ENCODE peak calls at places on chromosomes 12 and 14, in eight cellular contexts. Z is GM23248, Q is mammary epithelial cell, K is aorta, U is spleen, L is PC-3, X is DND-41, T is trophoblast cell. R is an unnamed sample.

GRCh38 chr12:32031109-32031508 is 71.9 kb downstream of the RESF1 start:
- DNase-seq in Z (no peak), Q (no peak), K (no peak), U (no peak), L (no peak), X (peak; percentile 9), T (no peak), R (no peak)

GRCh38 chr12:131309700-131310099 is 356.0 kb downstream of the ADGRD1 start:
- DNase-seq in Z (no peak), Q (no peak), K (peak; percentile 51), U (peak; percentile 40), L (no peak), X (no peak), T (no peak), R (no peak)

GRCh38 chr14:72613196-72613974 is 280.5 kb downstream of the DPF3 start:
- DNase-seq in Z (peak; percentile 22), Q (no peak), K (peak; percentile 83), U (peak; percentile 86), L (peak; percentile 37), X (peak; percentile 2), T (no peak), R (peak; percentile 50)

GRCh38 chr12:70305794-70306193 is 60.3 kb upstream of the KCNMB4 start:
- DNase-seq in Z (peak; percentile 25), Q (no peak), K (no peak), U (no peak), L (no peak), X (no peak), T (no peak), R (no peak)

GRCh38 chr14:91879196-91879595 is 11.9 kb upstream of the TC2N start:
- DNase-seq in Z (no peak), Q (peak; percentile 75), K (peak; percentile 62), U (no peak), L (no peak), X (no peak), T (no peak), R (no peak)

GRCh38 chr12:55467836-55468235 is 2.1 kb downstream of the OR6C70 start:
- DNase-seq in Z (no peak), Q (no peak), K (no peak), U (no peak), L (no peak), X (no peak), T (no peak), R (no peak)

GRCh38 chr14:50210074-50210473 is 21.3 kb downstream of the SOS2 start:
- DNase-seq in Z (no peak), Q (no peak), K (no peak), U (no peak), L (no peak), X (no peak), T (no peak), R (no peak)

GRCh38 chr12:132502149-132502881 is 12.4 kb downstream of the FBRSL1 start:
- DNase-seq in Z (no peak), Q (no peak), K (no peak), U (no peak), L (no peak), X (no peak), T (no peak), R (no peak)

GRCh38 chr12:131287938-131288797 is 334.5 kb downstream of the ADGRD1 start:
- DNase-seq in Z (no peak), Q (no peak), K (peak; percentile 31), U (peak; percentile 69), L (no peak), X (no peak), T (no peak), R (peak; percentile 3)

GRCh38 chr14:58808828-58809227 is 171.1 kb downstream of the DACT1 start:
- DNase-seq in Z (peak; percentile 25), Q (no peak), K (no peak), U (no peak), L (peak; percentile 87), X (no peak), T (no peak), R (no peak)

GRCh38 chr12:8077207-8077606 is 4.9 kb upstream of the NECAP1 start:
- DNase-seq in Z (peak; percentile 74), Q (peak; percentile 78), K (no peak), U (no peak), L (peak; percentile 65), X (no peak), T (no peak), R (no peak)

GRCh38 chr14:57889245-57889644 is 23.4 kb upstream of the SLC35F4 start:
- DNase-seq in Z (peak; percentile 63), Q (peak; percentile 50), K (peak; percentile 86), U (no peak), L (peak; percentile 94), X (no peak), T (no peak), R (peak; percentile 14)

GRCh38 chr12:106642991-106643390 is 60.2 kb downstream of the RFX4 start:
- DNase-seq in Z (peak; percentile 5), Q (no peak), K (no peak), U (no peak), L (peak; percentile 30), X (no peak), T (no peak), R (no peak)

GRCh38 chr12:3490848-3491382 is at the start of gene PRMT8:
- DNase-seq in Z (peak; percentile 36), Q (peak; percentile 54), K (peak; percentile 69), U (no peak), L (no peak), X (no peak), T (no peak), R (no peak)

GRCh38 chr14:95097385-95097784 is 59.9 kb downstream of the DICER1 start:
- DNase-seq in Z (peak; percentile 37), Q (no peak), K (no peak), U (no peak), L (no peak), X (no peak), T (no peak), R (no peak)

GRCh38 chr12:14289596-14289995 is 75.9 kb upstream of the ATF7IP start:
- DNase-seq in Z (no peak), Q (peak; percentile 8), K (no peak), U (no peak), L (no peak), X (no peak), T (peak; percentile 39), R (no peak)

GRCh38 chr12:14290951-14291350 is 74.5 kb upstream of the ATF7IP start:
- DNase-seq in Z (no peak), Q (no peak), K (no peak), U (no peak), L (no peak), X (no peak), T (no peak), R (no peak)
- H3K4me1 ChIP-seq in Z (no peaks in the 10 kb centered on the region), Q (no peaks in the 10 kb centered on the region), K (no peaks in the 10 kb centered on the region), U (peaks cover 12% of the 10 kb centered on the region), L (no peaks in the 10 kb centered on the region), X (no peaks in the 10 kb centered on the region), T (no peaks in the 10 kb centered on the region), R (no peaks in the 10 kb centered on the region)

DNA sequence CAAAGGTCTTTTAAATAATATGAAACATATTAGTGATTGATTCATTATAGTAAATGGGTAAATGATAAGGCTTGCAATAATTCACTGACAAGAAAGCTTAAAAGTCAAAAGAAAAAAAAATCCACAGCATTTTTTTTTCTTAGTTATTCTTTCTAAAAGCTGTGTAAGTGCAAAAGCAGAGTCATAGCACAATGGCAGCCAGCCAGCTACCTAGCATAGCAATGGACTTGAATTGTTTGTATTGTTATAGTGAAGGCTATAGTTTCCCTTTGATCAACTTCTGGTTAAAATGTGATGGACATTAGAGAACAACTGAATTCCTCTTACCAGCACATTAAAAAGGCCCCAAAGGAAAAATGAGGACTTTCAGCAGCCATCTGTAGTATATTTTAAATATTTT is 232.1 kb downstream of the NAV3 start:
- DNase-seq in Z (peak; percentile 85), Q (peak; percentile 56), K (no peak), U (no peak), L (peak; percentile 40), X (no peak), T (no peak), R (no peak)
- H3K4me1 ChIP-seq in Z (peaks cover 28% of the 10 kb centered on the region), Q (peaks cover 8% of the 10 kb centered on the region), K (no peaks in the 10 kb centered on the region), U (no peaks in the 10 kb centered on the region), L (peaks cover 4% of the 10 kb centered on the region), X (no peaks in the 10 kb centered on the region), T (no peaks in the 10 kb centered on the region), R (no peaks in the 10 kb centered on the region)

DNA sequence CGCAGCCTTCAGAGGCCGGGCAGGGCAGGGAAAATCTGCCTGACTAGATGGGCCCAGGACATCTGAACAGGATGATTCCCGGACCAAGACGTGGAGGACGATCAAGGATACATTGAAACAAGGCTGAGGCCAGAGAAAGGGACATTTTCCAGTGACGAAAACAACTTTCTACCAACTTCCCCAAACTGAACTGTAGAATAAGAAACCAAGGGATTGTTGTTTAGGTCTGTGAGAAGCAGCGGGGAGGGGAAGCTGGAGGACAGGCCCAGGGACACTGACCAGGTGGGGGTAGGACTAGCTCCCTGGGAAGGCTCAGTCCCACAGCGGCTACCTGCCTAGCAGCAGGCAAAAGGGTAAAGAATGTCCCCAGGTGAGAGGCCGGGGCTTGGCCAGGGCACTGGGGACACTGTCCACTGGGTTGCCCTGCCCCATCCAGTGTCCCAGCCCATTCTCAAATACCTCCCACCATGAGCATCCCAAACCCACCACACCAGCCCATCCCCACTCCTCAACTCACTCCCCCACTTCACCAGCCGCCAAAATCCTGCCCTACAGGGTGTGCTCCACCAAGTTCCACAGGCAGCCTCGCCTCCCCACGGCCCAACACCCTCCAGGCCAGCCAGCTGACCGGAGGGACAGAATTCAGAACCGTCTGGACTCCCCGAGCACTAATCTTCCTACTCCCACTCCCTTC is 984 bp downstream of the TNFRSF1A start:
- DNase-seq in Z (peak; percentile 37), Q (peak; percentile 16), K (no peak), U (peak; percentile 85), L (no peak), X (no peak), T (no peak), R (no peak)
- H3K4me1 ChIP-seq in Z (peaks cover 48% of the 10 kb centered on the region), Q (peaks cover 60% of the 10 kb centered on the region), K (peaks cover 2% of the 10 kb centered on the region), U (peaks cover 84% of the 10 kb centered on the region), L (peaks cover 60% of the 10 kb centered on the region), X (peaks cover 61% of the 10 kb centered on the region), T (peaks cover 50% of the 10 kb centered on the region), R (peaks cover 61% of the 10 kb centered on the region)

GRCh38 chr14:39454906-39455539 is 22.8 kb upstream of the FBXO33 start:
- DNase-seq in Z (no peak), Q (no peak), K (no peak), U (no peak), L (no peak), X (no peak), T (no peak), R (no peak)

GRCh38 chr14:39452680-39453079 is 20.4 kb upstream of the FBXO33 start:
- DNase-seq in Z (no peak), Q (no peak), K (no peak), U (no peak), L (no peak), X (no peak), T (no peak), R (no peak)

GRCh38 chr14:39447155-39447554 is 14.9 kb upstream of the FBXO33 start:
- DNase-seq in Z (no peak), Q (no peak), K (no peak), U (no peak), L (no peak), X (no peak), T (no peak), R (no peak)

GRCh38 chr14:39456702-39457250 is 24.5 kb upstream of the FBXO33 start:
- DNase-seq in Z (no peak), Q (no peak), K (no peak), U (no peak), L (peak; percentile 47), X (no peak), T (no peak), R (no peak)

DNA sequence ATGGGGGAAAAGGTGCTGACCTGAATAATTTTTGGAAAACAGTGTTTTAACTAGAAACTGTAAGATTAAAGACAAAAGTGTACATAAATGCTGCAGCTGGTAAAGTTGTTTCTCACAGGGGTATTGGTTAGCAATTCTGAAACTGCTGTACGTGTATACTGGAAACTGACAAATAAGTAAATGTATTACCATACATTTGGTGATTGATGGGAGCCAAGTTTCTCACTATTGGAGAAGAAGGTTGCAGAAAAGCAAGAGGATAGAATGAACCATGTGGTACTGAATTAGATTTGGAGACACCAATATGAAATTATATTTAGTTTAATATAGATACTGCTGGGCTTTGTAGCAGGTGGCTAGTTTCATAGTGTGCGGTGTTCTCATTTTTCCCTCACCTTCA is 19.6 kb upstream of the FBXO33 start:
- DNase-seq in Z (no peak), Q (no peak), K (no peak), U (no peak), L (no peak), X (no peak), T (no peak), R (no peak)
- H3K4me1 ChIP-seq in Z (no peaks in the 10 kb centered on the region), Q (no peaks in the 10 kb centered on the region), K (no peaks in the 10 kb centered on the region), U (no peaks in the 10 kb centered on the region), L (no peaks in the 10 kb centered on the region), X (no peaks in the 10 kb centered on the region), T (no peaks in the 10 kb centered on the region), R (no peaks in the 10 kb centered on the region)